ENCODE peak calls at places on chromosome 5, in ten cellular contexts. S, K, F, Y, B, L, P, I, D and U are unnamed samples.

GRCh38 chr5:143405063-143405746 is 1.7 kb upstream of the NR3C1 start:
- DNase-seq in D (peak; percentile 64), S (peak; percentile 91), F (peak; percentile 79), B (peak; percentile 66), K (peak; percentile 79), I (no peak), P (peak; percentile 60), L (peak; percentile 80), Y (peak; percentile 68), U (no peak)

GRCh38 chr5:172559004-172559932 is 81.8 kb upstream of the NEURL1B start:
- DNase-seq in S (peak; percentile 90), L (no peak), I (no peak), Y (no peak), F (peak; percentile 52), B (peak; percentile 92), D (peak; percentile 88), P (peak; percentile 88), K (peak; percentile 35), U (peak; percentile 38)

GRCh38 chr5:177470759-177471536 is 2.5 kb downstream of the DBN1 start:
- DNase-seq in I (no peak), Y (no peak), K (no peak), B (no peak), F (no peak), D (no peak), S (peak; percentile 74), L (no peak), P (no peak), U (no peak)

GRCh38 chr5:174324680-174325079 is 279.2 kb downstream of the NSG2 start:
- DNase-seq in B (no peak), K (no peak), L (no peak), I (no peak), Y (no peak), P (no peak), S (peak; percentile 30), F (no peak), D (no peak), U (no peak)

GRCh38 chr5:176583076-176583475 is 26.9 kb downstream of the GPRIN1 start:
- DNase-seq in L (no peak), B (no peak), D (no peak), P (no peak), Y (no peak), K (no peak), F (no peak), I (no peak), S (no peak), U (no peak)

GRCh38 chr5:102622244-102622643 is 123.4 kb upstream of the SLCO6A1 start:
- DNase-seq in S (no peak), K (no peak), F (no peak), P (no peak), B (no peak), D (no peak), L (no peak), Y (no peak), I (no peak), U (no peak)

GRCh38 chr5:109328626-109329025 is 81.1 kb downstream of the PJA2 start:
- DNase-seq in F (no peak), Y (no peak), K (no peak), P (no peak), L (no peak), B (no peak), I (no peak), D (no peak), S (peak; percentile 56), U (no peak)

GRCh38 chr5:76867827-76868693 is 18.2 kb downstream of the S100Z start:
- DNase-seq in I (peak; percentile 67), B (peak; percentile 82), Y (peak; percentile 68), K (peak; percentile 63), L (peak; percentile 3), S (peak; percentile 77), F (peak; percentile 37), D (peak; percentile 57), P (peak; percentile 72), U (peak; percentile 35)

GRCh38 chr5:16304846-16305245 is 125.3 kb upstream of the MARCHF11 start:
- DNase-seq in D (peak; percentile 5), B (no peak), Y (no peak), K (no peak), P (no peak), S (peak; percentile 28), F (no peak), I (no peak), L (no peak), U (no peak)

GRCh38 chr5:179436321-179437122 is 91.3 kb upstream of the ADAMTS2 start:
- DNase-seq in L (no peak), P (no peak), S (no peak), I (no peak), K (no peak), F (no peak), D (no peak), B (no peak), Y (no peak), U (no peak)

GRCh38 chr5:97425511-97425910 is 242.5 kb upstream of the RIOK2 start:
- DNase-seq in S (peak; percentile 33), L (peak; percentile 9), Y (peak; percentile 8), K (no peak), P (no peak), D (no peak), F (no peak), B (peak; percentile 13), I (no peak), U (no peak)

GRCh38 chr5:982377-983237 is 26.0 kb upstream of the NKD2 start:
- DNase-seq in B (no peak), P (no peak), L (no peak), S (peak; percentile 38), F (no peak), Y (peak; percentile 69), I (no peak), D (no peak), K (peak; percentile 28), U (no peak)

GRCh38 chr5:176528301-176528700 is 8.9 kb downstream of the RNF44 start:
- DNase-seq in L (no peak), S (no peak), Y (no peak), I (no peak), P (no peak), K (no peak), D (no peak), B (no peak), F (no peak), U (no peak)

GRCh38 chr5:59661939-59662615 is 231.4 kb downstream of the PDE4D start:
- DNase-seq in L (no peak), P (no peak), D (no peak), Y (no peak), F (no peak), B (no peak), K (peak; percentile 15), I (no peak), S (no peak), U (no peak)

GRCh38 chr5:140111859-140112551 is 1.9 kb upstream of the PURA start:
- DNase-seq in I (no peak), B (no peak), F (no peak), K (no peak), D (no peak), P (no peak), S (no peak), Y (no peak), L (no peak), U (no peak)

GRCh38 chr5:67815455-67816391 is 399.8 kb upstream of the PIK3R1 start:
- DNase-seq in L (no peak), I (no peak), K (no peak), S (peak; percentile 60), B (peak; percentile 90), D (no peak), Y (no peak), F (no peak), P (no peak), U (no peak)

GRCh38 chr5:425714-426113 is 17.3 kb upstream of the EXOC3 start:
- DNase-seq in F (no peak), B (no peak), D (no peak), L (no peak), S (no peak), K (peak; percentile 29), P (no peak), I (no peak), Y (no peak), U (no peak)